ENCODE peak calls at places on chromosomes 16 and 17, in six cellular contexts. E, V, K, Z, T and U are unnamed samples.

GRCh38 chr16:61937646-61938045 is 98.6 kb downstream of the CDH8 start:
- DNase-seq in T (no peak), V (no peak), Z (no peak), E (no peak), K (no peak), U (no peak)

GRCh38 chr16:57379579-57379978 is 7.3 kb downstream of the CX3CL1 start:
- DNase-seq in K (no peak), T (no peak), Z (no peak), E (no peak), V (no peak), U (no peak)

GRCh38 chr16:85536411-85537330 is 76.5 kb upstream of the GSE1 start:
- DNase-seq in K (no peak), V (no peak), Z (no peak), T (no peak), E (no peak), U (no peak)

GRCh38 chr17:82228842-82229685 is at the start of gene SLC16A3:
- DNase-seq in V (peak), K (peak), E (peak), Z (peak), T (no peak), U (no peak)

GRCh38 chr17:59838196-59838911 is 54.4 kb downstream of the TUBD1 start:
- DNase-seq in V (no peak), E (peak), T (no peak), K (peak), Z (peak), U (no peak)

GRCh38 chr16:19900590-19900989 is 15.9 kb upstream of the GPRC5B start:
- DNase-seq in T (no peak), Z (no peak), V (no peak), K (no peak), E (no peak), U (no peak)

GRCh38 chr16:10086620-10087019 is 95.6 kb downstream of the GRIN2A start:
- DNase-seq in E (no peak), T (no peak), K (no peak), Z (no peak), V (no peak), U (no peak)

GRCh38 chr16:48182979-48183537 is 27.3 kb upstream of the ABCC12 start:
- DNase-seq in Z (no peak), T (no peak), K (no peak), E (no peak), V (no peak), U (no peak)

GRCh38 chr16:84460406-84461028 is 43.9 kb downstream of the MEAK7 start:
- DNase-seq in K (no peak), E (no peak), V (no peak), T (peak), Z (no peak), U (no peak)

GRCh38 chr17:6108382-6108781 is 38.2 kb downstream of the WSCD1 start:
- DNase-seq in K (no peak), T (no peak), E (no peak), V (no peak), Z (no peak), U (no peak)

GRCh38 chr16:67349172-67349571 is 22.6 kb downstream of the LRRC36 start:
- DNase-seq in T (no peak), K (peak), Z (peak), V (peak), E (no peak), U (no peak)

GRCh38 chr17:41377546-41377945 is 4.6 kb downstream of the KRT34 start:
- DNase-seq in Z (peak), T (no peak), E (no peak), K (peak), V (no peak), U (no peak)

GRCh38 chr17:45440161-45440859 is 7.6 kb upstream of the ARHGAP27 start:
- DNase-seq in T (no peak), E (no peak), Z (peak), K (no peak), V (no peak), U (no peak)

GRCh38 chr16:19542138-19542821 is 13.2 kb upstream of the VPS35L start:
- DNase-seq in V (no peak), K (no peak), Z (no peak), T (no peak), E (no peak), U (no peak)

GRCh38 chr16:85589688-85590505 is 23.2 kb upstream of the GSE1 start:
- DNase-seq in T (no peak), E (no peak), Z (no peak), V (no peak), K (no peak), U (no peak)

GRCh38 chr17:142876-143784 is 5.8 kb downstream of the SCGB1C2 start:
- DNase-seq in K (no peak), Z (no peak), V (no peak), E (no peak), T (no peak), U (no peak)

GRCh38 chr17:19384723-19385391 is 2.1 kb downstream of the MFAP4 start:
- DNase-seq in V (peak), K (peak), Z (no peak), E (no peak), T (no peak), U (no peak)

GRCh38 chr17:46894024-46894423 is 28.9 kb upstream of the GOSR2 start:
- DNase-seq in T (no peak), E (no peak), V (no peak), K (no peak), Z (no peak), U (no peak)

GRCh38 chr17:4539025-4539424 is 16.2 kb downstream of the MYBBP1A start:
- DNase-seq in T (no peak), Z (no peak), K (no peak), E (no peak), V (no peak), U (no peak)

GRCh38 chr17:16521070-16521727 is 29.2 kb upstream of the LRRC75A start:
- DNase-seq in T (peak), V (peak), Z (peak), E (peak), K (peak), U (no peak)

GRCh38 chr17:41917957-41918391 is 777 bp downstream of the ACLY start:
- DNase-seq in Z (peak), T (peak), E (peak), K (no peak), V (no peak), U (no peak)

GRCh38 chr17:22253007-22253406 is 560.7 kb downstream of the KCNJ18 start:
- DNase-seq in V (no peak), E (no peak), T (no peak), Z (no peak), K (no peak), U (no peak)

GRCh38 chr16:65214196-65214595 is 92.3 kb upstream of the CDH11 start:
- DNase-seq in K (no peak), E (no peak), T (no peak), V (no peak), Z (no peak), U (no peak)

GRCh38 chr16:18788828-18789514 is 1.2 kb downstream of the RPS15A start:
- DNase-seq in E (no peak), K (no peak), T (no peak), Z (no peak), V (no peak), U (no peak)

GRCh38 chr17:77783991-77784820 is 174.3 kb upstream of the TNRC6C start:
- DNase-seq in E (peak), V (no peak), T (no peak), K (no peak), Z (no peak), U (no peak)

GRCh38 chr17:42056634-42057033 is 6.2 kb upstream of the C17orf113 start:
- DNase-seq in T (no peak), E (no peak), K (no peak), Z (no peak), V (no peak), U (no peak)

GRCh38 chr17:10048951-10049350 is 143.9 kb upstream of the RCVRN start:
- DNase-seq in T (no peak), V (no peak), E (no peak), K (no peak), Z (no peak), U (no peak)

GRCh38 chr17:80187090-80187489 is 17.3 kb downstream of the CARD14 start:
- DNase-seq in T (no peak), E (no peak), K (no peak), Z (peak), V (peak), U (no peak)

GRCh38 chr17:79809530-79810137 is 12.8 kb upstream of the CBX8 start:
- DNase-seq in T (no peak), K (no peak), Z (no peak), V (no peak), E (no peak), U (no peak)

GRCh38 chr17:3963214-3964201 is 729 bp downstream of the ATP2A3 start:
- DNase-seq in V (no peak), E (peak), T (no peak), Z (no peak), K (no peak), U (no peak)

GRCh38 chr17:35947156-35947585 is 3.7 kb upstream of the LYZL6 start:
- DNase-seq in K (peak), E (peak), T (peak), V (peak), Z (peak), U (no peak)

GRCh38 chr16:1533443-1533951 is at the start of gene TMEM204:
- DNase-seq in E (peak), V (peak), Z (no peak), T (no peak), K (peak), U (no peak)

GRCh38 chr17:49549311-49549605 is 26.4 kb upstream of the NXPH3 start:
- DNase-seq in T (no peak), V (no peak), E (no peak), Z (no peak), K (no peak), U (no peak)

GRCh38 chr17:11853321-11854151 is 143.7 kb downstream of the ZNF18 start:
- DNase-seq in K (no peak), T (no peak), E (no peak), Z (no peak), V (no peak), U (no peak)

GRCh38 chr17:83156408-83156807 is 77.0 kb downstream of the METRNL start:
- DNase-seq in E (no peak), T (no peak), Z (no peak), K (no peak), V (no peak), U (no peak)

GRCh38 chr17:17098426-17099035 is 56.3 kb downstream of the MPRIP start:
- DNase-seq in K (no peak), V (peak), Z (no peak), T (no peak), E (no peak), U (no peak)

GRCh38 chr17:43560461-43561427 is 14.6 kb upstream of the ETV4 start:
- DNase-seq in V (no peak), Z (no peak), T (no peak), K (no peak), E (no peak), U (no peak)

GRCh38 chr16:12573300-12573699 is 230.4 kb downstream of the CPPED1 start:
- DNase-seq in K (no peak), E (no peak), Z (no peak), T (no peak), V (no peak), U (no peak)